ENCODE peak calls at places on chromosomes 3 and 15, in eight cellular contexts. J is foreskin fibroblast, F is heart left ventricle, A is GM06990, V is AG04450, N is fibroblast of lung, Z is breast epithelium, S is epithelial cell of esophagus. I is an unnamed sample.

GRCh38 chr3:94303897-94304296 is 241.0 kb downstream of the NSUN3 start:
- DNase-seq in J (no peak), F (no peak), A (no peak), V (no peak), N (peak), Z (no peak), S (no peak), I (no peak)

GRCh38 chr3:15527031-15527459 is 5.5 kb upstream of the COLQ start:
- DNase-seq in J (no peak), F (no peak), A (no peak), V (no peak), N (peak), Z (no peak), S (no peak), I (no peak)

GRCh38 chr3:37456270-37456708 is 281.9 kb upstream of the LRRFIP2 start:
- DNase-seq in J (no peak), F (peak), A (no peak), V (no peak), N (peak), Z (no peak), S (no peak), I (no peak)

GRCh38 chr3:196444495-196444894 is 12.3 kb upstream of the UBXN7 start:
- DNase-seq in J (no peak), F (no peak), A (no peak), V (no peak), N (no peak), Z (no peak), S (no peak), I (no peak)

GRCh38 chr3:167852216-167852615 is 116.7 kb downstream of the SERPINI1 start:
- DNase-seq in J (no peak), F (no peak), A (no peak), V (no peak), N (peak), Z (no peak), S (no peak), I (no peak)

GRCh38 chr3:8839607-8840325 is 70.4 kb upstream of the OXTR start:
- DNase-seq in J (no peak), F (no peak), A (no peak), V (no peak), N (no peak), Z (no peak), S (peak), I (no peak)

GRCh38 chr15:98547741-98548166 is 100.6 kb upstream of the IGF1R start:
- DNase-seq in J (no peak), F (no peak), A (no peak), V (no peak), N (peak), Z (no peak), S (no peak), I (no peak)

GRCh38 chr15:99154271-99154670 is 49.4 kb downstream of the SYNM start:
- DNase-seq in J (no peak), F (no peak), A (no peak), V (no peak), N (no peak), Z (no peak), S (no peak), I (no peak)

GRCh38 chr15:60381148-60381788 is 16.5 kb downstream of the ANXA2 start:
- DNase-seq in J (no peak), F (no peak), A (no peak), V (no peak), N (no peak), Z (no peak), S (no peak), I (no peak)

GRCh38 chr15:43463998-43464397 is 29.0 kb downstream of the TP53BP1 start:
- DNase-seq in J (no peak), F (no peak), A (no peak), V (no peak), N (no peak), Z (no peak), S (no peak), I (no peak)

GRCh38 chr3:63960048-63960711 is 48.0 kb upstream of the SCAANT1 start:
- DNase-seq in J (peak), F (peak), A (no peak), V (no peak), N (peak), Z (no peak), S (peak), I (no peak)

GRCh38 chr3:14146381-14147062 is 21.7 kb downstream of the TMEM43 start:
- DNase-seq in J (no peak), F (no peak), A (no peak), V (no peak), N (no peak), Z (no peak), S (no peak), I (no peak)
- TF ChIP-seq CTCF in J (no peak), F (no peak), A (no peak), V (no peak), N (no peak), Z (no peak), S (no peak), I (no peak)

GRCh38 chr15:67066041-67067021 is 929 bp downstream of the SMAD3 start:
- DNase-seq in J (no peak), F (no peak), A (no peak), V (no peak), N (no peak), Z (no peak), S (no peak), I (no peak)

GRCh38 chr15:67064607-67065530 is 533 bp upstream of the SMAD3 start:
- DNase-seq in J (no peak), F (peak), A (peak), V (no peak), N (no peak), Z (peak), S (no peak), I (peak)

GRCh38 chr15:67063689-67064606 is 1.5 kb upstream of the SMAD3 start:
- DNase-seq in J (no peak), F (no peak), A (no peak), V (no peak), N (no peak), Z (no peak), S (no peak), I (no peak)

GRCh38 chr15:67067161-67067853 is 1.9 kb downstream of the SMAD3 start:
- DNase-seq in J (no peak), F (no peak), A (no peak), V (no peak), N (peak), Z (no peak), S (no peak), I (no peak)

GRCh38 chr15:67065531-67066005 is at the start of gene SMAD3:
- DNase-seq in J (peak), F (peak), A (peak), V (peak), N (peak), Z (peak), S (peak), I (peak)
- TF ChIP-seq CTCF in J (no peak), F (no peak), A (peak), V (no peak), N (no peak), Z (no peak), S (no peak), I (no peak)

GRCh38 chr3:52739725-52740124 is 31.0 kb downstream of the NEK4 start:
- DNase-seq in J (no peak), F (no peak), A (no peak), V (no peak), N (no peak), Z (no peak), S (no peak), I (no peak)

GRCh38 chr3:52743152-52743551 is 27.6 kb downstream of the NEK4 start:
- DNase-seq in J (no peak), F (no peak), A (no peak), V (no peak), N (no peak), Z (no peak), S (no peak), I (no peak)

GRCh38 chr3:52743721-52744120 is 27.0 kb downstream of the NEK4 start:
- DNase-seq in J (no peak), F (no peak), A (no peak), V (no peak), N (no peak), Z (no peak), S (no peak), I (no peak)

DNA sequence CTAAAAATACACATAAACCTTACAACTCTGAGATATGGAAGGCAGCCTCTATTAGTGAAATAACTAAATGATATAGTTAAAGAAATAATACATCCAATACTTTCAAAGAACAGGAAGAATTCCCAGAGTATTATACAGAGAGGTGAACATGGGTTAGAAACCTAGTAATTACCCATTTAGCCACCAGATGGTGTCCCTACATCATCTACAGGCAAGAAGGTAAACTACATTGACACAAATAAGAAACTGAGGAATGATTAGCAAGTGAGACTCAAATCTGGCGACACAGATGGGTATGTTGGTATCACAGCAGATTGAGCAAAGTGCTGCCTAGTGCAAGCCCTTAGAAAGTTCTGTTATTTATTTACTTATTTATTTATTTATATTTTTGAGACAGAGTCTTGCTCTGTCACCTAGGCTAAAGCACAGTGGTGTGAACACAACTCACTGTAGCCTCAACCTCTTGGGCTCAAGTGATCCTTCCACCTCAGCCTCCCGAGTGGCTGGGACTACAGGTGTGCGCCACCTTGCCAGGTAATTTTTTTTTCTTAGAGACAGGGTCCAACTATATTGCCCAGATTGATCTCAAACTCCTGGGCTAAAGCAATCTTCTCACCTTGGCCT is 28.2 kb downstream of the NEK4 start:
- DNase-seq in J (no peak), F (no peak), A (no peak), V (no peak), N (peak), Z (no peak), S (peak), I (peak)
- TF ChIP-seq CTCF in J (peak), F (peak), A (peak), V (peak), N (peak), Z (peak), S (peak), I (peak)

GRCh38 chr3:33076952-33077351 is 20.0 kb downstream of the GLB1 start:
- DNase-seq in J (no peak), F (no peak), A (no peak), V (no peak), N (no peak), Z (no peak), S (no peak), I (no peak)
- TF ChIP-seq CTCF in J (no peak), F (no peak), A (no peak), V (no peak), N (no peak), Z (no peak), S (no peak), I (no peak)

GRCh38 chr3:72427575-72427974 is 420.7 kb downstream of the SHQ1 start:
- DNase-seq in J (no peak), F (no peak), A (peak), V (no peak), N (no peak), Z (no peak), S (no peak), I (no peak)
- TF ChIP-seq CTCF in J (no peak), F (no peak), A (no peak), V (no peak), N (no peak), Z (no peak), S (no peak), I (no peak)